ENCODE peak calls at places on chromosomes 3 and 15, in eight cellular contexts. E is astrocyte, B is uterus, X is adipocyte, P is IMR-90, T is sigmoid colon, C is K562, O is transverse colon. J is an unnamed sample. For H3K4me1 and H3K9me3, the result is how much of the 10 kb centered on the place peaks cover.

GRCh38 chr15:42474857-42475256 is 16.1 kb downstream of the ZNF106 start:
- DNase-seq in E (no peak), B (no peak), X (no peak), P (no peak), T (no peak), C (no peak), O (no peak), J (no peak)

GRCh38 chr3:161474691-161475090 is 21.9 kb upstream of the OTOL1 start:
- DNase-seq in E (no peak), B (no peak), X (no peak), P (no peak), T (no peak), C (no peak), O (no peak), J (no peak)

GRCh38 chr3:53880396-53881345 is 1.3 kb downstream of the ACTR8 start:
- DNase-seq in E (peak), B (no peak), X (peak), P (peak), T (no peak), C (no peak), O (no peak), J (peak)

GRCh38 chr15:78641876-78642275 is 866 bp upstream of the CHRNB4 start:
- DNase-seq in E (no peak), B (no peak), X (no peak), P (no peak), T (no peak), C (no peak), O (no peak), J (no peak)

GRCh38 chr15:76057332-76058000 is 2.3 kb upstream of the TMEM266 start:
- DNase-seq in E (no peak), B (no peak), X (peak), P (peak), T (no peak), C (peak), O (peak), J (no peak)

GRCh38 chr3:37028329-37028728 is 35.0 kb downstream of the MLH1 start:
- DNase-seq in E (no peak), B (no peak), X (no peak), P (no peak), T (no peak), C (peak), O (no peak), J (no peak)

GRCh38 chr3:184334470-184335158 is 2.8 kb upstream of the FAM131A start:
- DNase-seq in E (peak), B (no peak), X (peak), P (peak), T (no peak), C (no peak), O (no peak), J (peak)

GRCh38 chr15:45200799-45201556 is 13.2 kb upstream of the SHF start:
- DNase-seq in E (peak), B (peak), X (peak), P (peak), T (peak), C (peak), O (peak), J (peak)

GRCh38 chr3:116767726-116768125 is 58.1 kb downstream of the TUSC7 start:
- DNase-seq in E (no peak), B (no peak), X (no peak), P (no peak), T (no peak), C (no peak), O (no peak), J (no peak)

GRCh38 chr3:116770815-116771450 is 61.4 kb downstream of the TUSC7 start:
- DNase-seq in E (peak), B (peak), X (peak), P (peak), T (peak), C (peak), O (peak), J (peak)
- H3K4me3 ChIP-seq in E (no peak), B (no peak), X (no peak), P (no peak), T (no peak), C (no peak), O (no peak), J (no peak)

DNA sequence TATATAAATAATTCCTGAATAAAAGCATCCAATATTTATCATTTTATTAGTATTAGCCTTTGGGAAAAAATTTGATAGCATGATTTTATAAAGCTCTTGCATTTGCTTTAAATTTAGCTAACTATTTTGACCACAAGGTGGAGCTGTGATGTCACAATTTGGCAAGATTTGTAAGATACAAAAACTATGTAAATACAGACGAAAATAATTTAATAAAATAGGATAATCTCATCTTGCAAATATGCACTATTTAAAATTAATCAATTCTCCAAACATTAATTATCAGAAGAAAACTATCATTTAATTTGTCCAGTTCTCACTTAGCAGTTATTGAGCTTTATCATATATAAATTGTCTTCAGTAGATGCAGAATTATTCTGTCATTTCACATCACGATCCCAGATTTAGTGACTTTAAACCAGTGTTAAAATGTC is 95.4 kb downstream of the PLOD2 start:
- DNase-seq in E (peak), B (no peak), X (peak), P (peak), T (no peak), C (peak), O (no peak), J (no peak)
- H3K4me1 ChIP-seq in E (under half), B (under half), X (under half), P (under half), T (under half), C (under half), O (under half), J (under half)

GRCh38 chr3:1587426-1587825 is 494.6 kb downstream of the CNTN6 start:
- DNase-seq in E (no peak), B (no peak), X (no peak), P (no peak), T (no peak), C (no peak), O (no peak), J (no peak)
- H3K9me3 ChIP-seq in E (under half), B (under half), X (under half), P (under half), T (under half), C (under half), O (under half), J (under half)

DNA sequence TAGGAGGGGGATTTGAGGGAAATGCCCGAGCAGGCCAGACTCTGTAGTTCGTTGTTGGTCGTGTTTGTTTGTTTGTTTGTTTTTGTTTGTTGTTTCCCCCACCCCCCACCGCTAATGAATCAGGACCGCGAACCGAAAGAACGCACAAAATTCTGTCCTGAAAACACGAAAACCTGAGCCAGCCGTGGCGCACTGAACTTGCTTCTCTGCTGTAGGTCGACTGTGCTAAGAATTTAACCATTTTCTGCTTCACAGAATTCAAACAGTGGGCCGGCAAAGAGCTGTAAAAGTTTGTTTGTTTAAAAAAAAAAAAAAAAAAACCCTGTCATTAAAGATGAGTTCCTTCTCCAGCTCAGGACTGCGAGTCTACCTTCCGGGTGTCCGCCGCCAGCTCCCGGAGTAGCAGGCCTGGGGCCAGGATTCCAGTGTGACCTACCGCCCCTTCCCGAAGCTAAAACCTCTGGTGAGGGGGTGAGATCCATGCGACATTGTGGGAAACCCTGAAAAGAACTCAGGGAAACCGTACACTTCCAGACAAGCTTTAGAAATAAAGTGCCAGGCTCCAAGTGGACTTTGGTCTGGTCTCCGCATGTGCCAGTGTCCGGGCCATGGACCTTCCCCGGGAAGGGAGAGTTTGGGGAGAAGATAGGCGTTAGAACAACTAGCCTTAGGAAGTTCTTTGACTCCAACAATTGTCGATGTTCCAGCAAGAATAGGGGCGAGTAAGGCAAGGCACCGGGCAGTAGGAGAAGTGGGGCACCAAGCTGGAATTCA is 12.0 kb downstream of the ZIC4 start:
- DNase-seq in E (no peak), B (no peak), X (no peak), P (no peak), T (no peak), C (no peak), O (no peak), J (peak)
- H3K4me3 ChIP-seq in E (peak), B (no peak), X (peak), P (no peak), T (peak), C (no peak), O (no peak), J (peak)

DNA sequence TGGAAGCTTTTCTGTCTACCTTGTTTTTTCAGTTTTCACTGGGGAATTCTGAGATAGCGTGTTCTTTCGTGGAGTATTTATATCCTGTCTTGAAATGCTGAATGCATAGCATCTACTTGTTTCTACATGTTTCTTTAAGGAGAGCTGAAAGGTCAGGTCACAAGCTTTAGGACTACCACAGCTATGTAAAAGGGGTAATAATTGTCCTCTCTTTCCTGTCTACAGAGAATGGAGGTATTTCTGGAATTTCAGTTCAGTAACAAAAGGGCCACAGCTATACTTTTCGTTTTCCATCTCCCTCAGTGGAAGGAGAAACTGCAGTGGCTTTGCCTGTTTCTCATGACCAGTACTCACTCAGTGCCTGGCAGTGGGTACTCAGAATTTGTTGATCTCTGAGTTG is 4.7 kb downstream of the INAFM2 start:
- DNase-seq in E (peak), B (no peak), X (peak), P (peak), T (no peak), C (no peak), O (no peak), J (peak)
- H3K4me1 ChIP-seq in E (under half), B (under half), X (half or more), P (under half), T (half or more), C (half or more), O (half or more), J (half or more)

J was measured in SJSA1.